ENCODE peak calls at places on chromosomes 4 and X, in ten cellular contexts. S is adrenal gland, W is uterus, Q is IMR-90, G is K562, O is HepG2, C is ovary, X is A549, E is prostate gland, U is transverse colon. J is an unnamed sample.
A peak's percentile ranks its signal among the peaks of the same experiment; 100 is the strongest.

GRCh38 chr4:6035786-6036185 is 17.6 kb upstream of the C4orf50 start:
- DNase-seq in S (no peak), W (no peak), Q (no peak), G (no peak), O (no peak), C (no peak), X (no peak), E (no peak), U (no peak), J (no peak)

GRCh38 chrX:108081110-108081509 is 10.2 kb downstream of the PSMD10 start:
- DNase-seq in S (no peak), W (no peak), Q (no peak), G (no peak), O (no peak), C (no peak), X (no peak), E (no peak), U (no peak), J (no peak)

GRCh38 chr4:6917445-6918241 is 8.0 kb downstream of the TBC1D14 start:
- DNase-seq in S (peak; percentile 79), W (peak; percentile 40), Q (no peak), G (peak; percentile 63), O (peak; percentile 95), C (peak; percentile 70), X (peak; percentile 35), E (peak; percentile 78), U (peak; percentile 95), J (peak; percentile 36)

GRCh38 chr4:134773497-134774000 is 572.0 kb upstream of the PABPC4L start:
- DNase-seq in S (no peak), W (no peak), Q (no peak), G (no peak), O (no peak), C (no peak), X (no peak), E (no peak), U (no peak), J (no peak)

GRCh38 chrX:98448524-98448923 is 1564.8 kb downstream of the RPA4 start:
- DNase-seq in S (no peak), W (no peak), Q (no peak), G (no peak), O (no peak), C (no peak), X (no peak), E (no peak), U (no peak), J (no peak)

GRCh38 chr4:114180481-114180880 is 201.0 kb upstream of the ARSJ start:
- DNase-seq in S (peak; percentile 52), W (peak; percentile 21), Q (peak; percentile 85), G (no peak), O (peak; percentile 25), C (peak; percentile 33), X (peak; percentile 7), E (peak; percentile 16), U (no peak), J (no peak)

GRCh38 chr4:55560096-55560495 is 13.4 kb upstream of the CLOCK start:
- DNase-seq in S (no peak), W (no peak), Q (no peak), G (peak; percentile 51), O (no peak), C (no peak), X (no peak), E (no peak), U (no peak), J (no peak)

GRCh38 chr4:157994863-157995262 is 178.0 kb downstream of the GASK1B start:
- DNase-seq in S (no peak), W (no peak), Q (no peak), G (no peak), O (peak; percentile 96), C (no peak), X (peak; percentile 5), E (peak; percentile 32), U (no peak), J (no peak)

GRCh38 chr4:164615964-164616363 is 138.0 kb upstream of the SMIM31 start:
- DNase-seq in S (no peak), W (no peak), Q (no peak), G (no peak), O (no peak), C (no peak), X (no peak), E (no peak), U (no peak), J (no peak)

GRCh38 chrX:154530286-154530685 is 14.3 kb upstream of the FAM3A start:
- DNase-seq in S (no peak), W (no peak), Q (no peak), G (no peak), O (no peak), C (no peak), X (no peak), E (no peak), U (no peak), J (no peak)

GRCh38 chr4:139229534-139230039 is 50.4 kb downstream of the MGARP start:
- DNase-seq in S (no peak), W (no peak), Q (peak; percentile 68), G (peak; percentile 40), O (peak; percentile 50), C (no peak), X (peak; percentile 29), E (peak; percentile 34), U (no peak), J (no peak)

GRCh38 chrX:38816158-38816557 is 14.9 kb downstream of the MID1IP1 start:
- DNase-seq in S (no peak), W (no peak), Q (no peak), G (no peak), O (no peak), C (no peak), X (no peak), E (no peak), U (no peak), J (no peak)

GRCh38 chr4:67725981-67726380 is 25.0 kb upstream of the UBA6 start:
- DNase-seq in S (no peak), W (no peak), Q (peak; percentile 75), G (no peak), O (no peak), C (no peak), X (no peak), E (no peak), U (no peak), J (no peak)

GRCh38 chr4:109111031-109111430 is 191.4 kb downstream of the COL25A1 start:
- DNase-seq in S (no peak), W (no peak), Q (no peak), G (no peak), O (no peak), C (no peak), X (no peak), E (no peak), U (no peak), J (no peak)
- H3K4me3 ChIP-seq in S (no peak overlapping the region), W (no peak overlapping the region), Q (no peak overlapping the region), G (no peak overlapping the region), O (no peak overlapping the region), C (no peak overlapping the region), X (no peak overlapping the region), E (no peak overlapping the region), U (no peak overlapping the region), J (no peak overlapping the region)

DNA sequence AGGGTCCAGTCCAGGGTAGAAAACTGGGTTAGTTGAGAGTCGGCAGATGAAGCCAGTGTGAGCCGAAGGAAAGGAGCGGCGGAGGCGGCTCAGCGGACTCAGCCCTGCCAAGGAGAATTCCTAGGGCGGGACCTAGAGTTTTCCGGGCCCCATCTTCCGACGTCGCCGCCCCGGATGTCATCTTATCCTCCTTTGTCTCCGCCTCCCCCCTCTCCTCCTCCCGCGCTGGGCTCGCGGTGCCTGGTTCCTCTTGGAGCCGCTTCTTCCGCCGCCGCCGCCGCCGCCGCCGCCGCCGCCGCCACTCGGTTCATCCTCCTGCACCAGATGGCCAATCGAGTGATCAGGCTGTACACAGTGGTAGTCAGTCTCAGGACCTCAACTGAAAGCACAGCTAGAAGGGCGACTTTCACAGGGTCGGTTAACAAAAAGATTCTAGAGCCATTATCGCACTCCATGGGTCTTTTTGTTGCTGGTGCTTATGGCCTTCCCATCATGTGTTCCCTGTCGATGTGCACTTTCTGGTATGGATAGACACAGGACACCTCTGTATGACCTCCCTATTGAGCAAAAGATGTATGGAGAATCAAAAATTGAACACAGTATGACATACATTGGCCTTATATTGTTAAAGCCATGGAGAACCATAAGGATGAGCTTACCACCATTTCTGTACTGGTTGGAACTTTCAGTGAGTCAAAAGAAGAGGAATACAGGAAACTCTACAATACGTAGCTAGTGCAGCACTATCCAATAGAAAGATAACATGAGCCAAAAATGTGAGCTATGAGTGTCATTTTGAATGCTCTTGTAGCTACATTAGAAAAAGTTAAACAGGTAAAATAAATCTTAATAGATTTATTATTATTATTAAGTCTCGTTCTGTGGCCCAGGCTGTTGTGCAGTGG is 32.4 kb upstream of the THOC2 start:
- DNase-seq in S (peak; percentile 89), W (peak; percentile 86), Q (peak; percentile 81), G (peak; percentile 84), O (no peak), C (peak; percentile 85), X (peak; percentile 84), E (peak; percentile 83), U (peak; percentile 88), J (peak; percentile 6)
- TF ChIP-seq POLR2A in S (no peak), W (no peak), Q (no peak), G (peak; percentile 80), O (no peak), C (no peak), X (peak; percentile 43), E (no peak), U (no peak), J (no peak)

GRCh38 chr4:87037921-87038320 is 103.1 kb downstream of the AFF1 start:
- DNase-seq in S (no peak), W (no peak), Q (no peak), G (no peak), O (no peak), C (no peak), X (no peak), E (no peak), U (no peak), J (no peak)
- H3K4me1 ChIP-seq in S (peaks cover 83% of the 10 kb centered on the region), W (peaks cover 22% of the 10 kb centered on the region), Q (peaks cover 24% of the 10 kb centered on the region), G (peaks cover 5% of the 10 kb centered on the region), O (peaks cover 24% of the 10 kb centered on the region), C (peaks cover 30% of the 10 kb centered on the region), X (peaks cover 59% of the 10 kb centered on the region), E (peaks cover 6% of the 10 kb centered on the region), U (peaks cover 88% of the 10 kb centered on the region), J (peaks cover 62% of the 10 kb centered on the region)

GRCh38 chr4:982814-983213 is 4.0 kb upstream of the IDUA start:
- DNase-seq in S (no peak), W (no peak), Q (no peak), G (no peak), O (no peak), C (no peak), X (no peak), E (no peak), U (no peak), J (no peak)

GRCh38 chr4:986428-986948 is 356 bp upstream of the IDUA start:
- DNase-seq in S (no peak), W (no peak), Q (no peak), G (no peak), O (no peak), C (no peak), X (no peak), E (no peak), U (no peak), J (no peak)

GRCh38 chr4:985123-985830 is 1.6 kb upstream of the IDUA start:
- DNase-seq in S (peak; percentile 83), W (no peak), Q (no peak), G (peak; percentile 78), O (peak; percentile 65), C (no peak), X (peak; percentile 46), E (peak; percentile 76), U (peak; percentile 89), J (no peak)

GRCh38 chr4:982291-982690 is 4.6 kb upstream of the IDUA start:
- DNase-seq in S (no peak), W (no peak), Q (no peak), G (no peak), O (no peak), C (no peak), X (no peak), E (no peak), U (no peak), J (no peak)

GRCh38 chr4:984336-985054 is 2.3 kb upstream of the IDUA start:
- DNase-seq in S (no peak), W (no peak), Q (no peak), G (no peak), O (no peak), C (no peak), X (no peak), E (no peak), U (no peak), J (no peak)
- H3K4me3 ChIP-seq in S (no peak overlapping the region), W (no peak overlapping the region), Q (peak overlapping the region; percentile 12), G (no peak overlapping the region), O (peak overlapping the region; percentile 75), C (no peak overlapping the region), X (no peak overlapping the region), E (no peak overlapping the region), U (peak overlapping the region; percentile 13), J (peak overlapping the region; percentile 8)